ENCODE peak calls at places on chromosomes 16 and 17, in eight cellular contexts. D is lower leg skin; S is M059J; M is stimulated activated CD8-positive, alpha-beta memory T cell treated with anti-CD3 and anti-CD28 coated beads, Interleukin-4, amount 100 ng/mL, for 4 hours; B is posterior cingulate gyrus; F is head of caudate nucleus; I is NCI-H2171; W is activated T-cell treated with anti-CD3 and anti-CD28 coated beads, Interleukin-2, amount 50 U/mL, for 72 hours. A is an unnamed sample.

GRCh38 chr16:61836804-61837398 is 199.3 kb downstream of the CDH8 start:
- DNase-seq in D (no peak), B (no peak), S (no peak), I (no peak), W (no peak), F (peak; percentile 37), M (no peak), A (no peak)

GRCh38 chr17:50290074-50290702 is 15.9 kb downstream of the TMEM92 start:
- DNase-seq in D (peak; percentile 89), W (peak; percentile 36), I (no peak), F (no peak), B (no peak), M (no peak), S (peak; percentile 98), A (peak; percentile 34)

GRCh38 chr17:2797632-2798031 is 1.4 kb downstream of the RAP1GAP2 start:
- DNase-seq in W (no peak), S (no peak), F (no peak), B (no peak), D (no peak), M (no peak), I (no peak), A (no peak)

GRCh38 chr17:46949291-46950174 is 26.6 kb downstream of the GOSR2 start:
- DNase-seq in F (peak; percentile 78), M (no peak), W (no peak), I (no peak), B (peak; percentile 43), S (peak; percentile 63), D (no peak), A (no peak)

GRCh38 chr17:76546556-76547182 is 6.8 kb downstream of the PRCD start:
- DNase-seq in F (no peak), W (no peak), M (no peak), D (no peak), S (peak; percentile 95), I (no peak), B (no peak), A (no peak)

GRCh38 chr16:15557258-15557657 is 85.7 kb downstream of the MARF1 start:
- DNase-seq in M (no peak), S (no peak), B (no peak), F (no peak), I (no peak), W (no peak), D (no peak), A (no peak)

GRCh38 chr16:24993722-24994686 is 21.2 kb downstream of the ARHGAP17 start:
- DNase-seq in W (no peak), D (no peak), M (no peak), F (no peak), I (no peak), B (no peak), S (peak; percentile 96), A (peak; percentile 36)

GRCh38 chr16:2530629-2531318 is 434 bp downstream of the CEMP1 start:
- DNase-seq in M (no peak), D (no peak), I (no peak), B (no peak), F (no peak), W (no peak), S (no peak), A (no peak)

GRCh38 chr16:67504190-67505021 is 21.1 kb upstream of the AGRP start:
- DNase-seq in I (no peak), F (no peak), S (no peak), W (peak; percentile 43), B (no peak), D (peak; percentile 83), M (no peak), A (peak; percentile 53)